ENCODE peak calls at places on chromosomes 2 and 18, in seven cellular contexts. U, E, A, Q, D, X and S are unnamed samples.

GRCh38 chr18:2627821-2628276 is 27.7 kb upstream of the SMCHD1 start:
- DNase-seq in U (no peak), E (no peak), A (no peak), Q (no peak), D (no peak), X (no peak), S (no peak)

GRCh38 chr2:236599059-236599458 is 29.4 kb downstream of the ACKR3 start:
- DNase-seq in U (no peak), E (no peak), A (no peak), Q (no peak), D (no peak), X (no peak), S (no peak)

GRCh38 chr2:35931626-35932025 is 424.0 kb upstream of the CRIM1 start:
- DNase-seq in U (no peak), E (no peak), A (no peak), Q (no peak), D (no peak), X (no peak), S (no peak)

GRCh38 chr18:49456794-49457193 is 3.7 kb downstream of the DYM start:
- DNase-seq in U (no peak), E (no peak), A (no peak), Q (no peak), D (no peak), X (no peak), S (no peak)

GRCh38 chr2:29610569-29610968 is 310.8 kb downstream of the ALK start:
- DNase-seq in U (no peak), E (no peak), A (no peak), Q (no peak), D (no peak), X (no peak), S (no peak)

GRCh38 chr18:25896178-25896780 is 194.1 kb downstream of the SS18 start:
- DNase-seq in U (no peak), E (no peak), A (no peak), Q (peak; percentile 16), D (peak; percentile 70), X (peak; percentile 64), S (no peak)

GRCh38 chr2:105391058-105391627 is 7.7 kb downstream of the FHL2 start:
- DNase-seq in U (no peak), E (no peak), A (no peak), Q (peak; percentile 7), D (no peak), X (no peak), S (no peak)

GRCh38 chr2:217360111-217360510 is 500.2 kb upstream of the TNP1 start:
- DNase-seq in U (no peak), E (no peak), A (no peak), Q (no peak), D (no peak), X (no peak), S (no peak)

GRCh38 chr2:101766871-101767739 is 69.6 kb downstream of the MAP4K4 start:
- DNase-seq in U (no peak), E (no peak), A (no peak), Q (no peak), D (peak; percentile 22), X (no peak), S (no peak)

GRCh38 chr2:146108993-146109392 is 1589.1 kb upstream of the ZEB2 start:
- DNase-seq in U (no peak), E (no peak), A (no peak), Q (no peak), D (no peak), X (no peak), S (no peak)

GRCh38 chr2:145918951-145919350 is 1399.0 kb upstream of the ZEB2 start:
- DNase-seq in U (no peak), E (no peak), A (no peak), Q (no peak), D (no peak), X (no peak), S (no peak)

GRCh38 chr2:54310314-54310713 is 54.3 kb upstream of the TSPYL6 start:
- DNase-seq in U (no peak), E (no peak), A (no peak), Q (no peak), D (no peak), X (no peak), S (no peak)

GRCh38 chr2:61016392-61017002 is 1.0 kb upstream of the PEX13 start:
- DNase-seq in U (no peak), E (no peak), A (no peak), Q (no peak), D (no peak), X (peak; percentile 5), S (no peak)

GRCh38 chr2:183543731-183544130 is 419.5 kb downstream of the NUP35 start:
- DNase-seq in U (no peak), E (no peak), A (no peak), Q (peak; percentile 38), D (peak; percentile 14), X (no peak), S (no peak)

GRCh38 chr18:63578357-63578958 is 8.7 kb upstream of the SERPINB13 start:
- DNase-seq in U (no peak), E (no peak), A (no peak), Q (no peak), D (peak; percentile 28), X (peak; percentile 12), S (no peak)

GRCh38 chr2:241950878-241951331 is 81.4 kb downstream of the RTP5 start:
- DNase-seq in U (peak; percentile 93), E (peak; percentile 79), A (peak; percentile 51), Q (peak; percentile 79), D (peak; percentile 61), X (peak; percentile 71), S (peak; percentile 79)

DNA sequence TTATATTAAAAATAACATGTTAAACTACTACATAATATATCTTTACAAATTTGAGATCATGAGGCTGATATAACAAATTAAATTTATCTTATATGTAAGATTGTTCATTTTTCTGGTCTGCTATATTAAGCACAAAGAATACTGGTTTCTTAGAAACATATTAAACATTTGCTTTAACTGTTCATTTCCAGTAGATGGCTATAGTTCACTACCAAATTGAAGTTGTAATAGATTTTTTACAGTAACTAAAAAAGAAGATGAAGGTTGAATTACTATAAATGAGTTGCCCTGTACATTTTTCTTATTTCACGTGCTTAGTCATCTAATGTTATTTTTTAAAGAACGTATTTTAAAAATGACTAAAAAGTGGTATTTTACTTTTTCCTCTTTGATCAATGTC is 57.0 kb downstream of the ZNF407 start:
- DNase-seq in U (no peak), E (no peak), A (no peak), Q (no peak), D (no peak), X (no peak), S (no peak)
- TF ChIP-seq CTCF in U (no peak), E (no peak), A (no peak), Q (no peak), D (peak; percentile 47), X (no peak), S (peak; percentile 23)

GRCh38 chr2:24820175-24820513 is 26.9 kb downstream of the CENPO start:
- DNase-seq in U (no peak), E (no peak), A (no peak), Q (no peak), D (no peak), X (no peak), S (no peak)

GRCh38 chr2:24822049-24822706 is 29.0 kb downstream of the CENPO start:
- DNase-seq in U (no peak), E (no peak), A (no peak), Q (no peak), D (no peak), X (no peak), S (peak; percentile 11)

GRCh38 chr2:24819442-24820174 is 26.4 kb downstream of the CENPO start:
- DNase-seq in U (no peak), E (no peak), A (no peak), Q (no peak), D (no peak), X (no peak), S (no peak)

GRCh38 chr2:24820598-24821432 is 27.6 kb downstream of the CENPO start:
- DNase-seq in U (no peak), E (no peak), A (no peak), Q (no peak), D (no peak), X (no peak), S (no peak)

DNA sequence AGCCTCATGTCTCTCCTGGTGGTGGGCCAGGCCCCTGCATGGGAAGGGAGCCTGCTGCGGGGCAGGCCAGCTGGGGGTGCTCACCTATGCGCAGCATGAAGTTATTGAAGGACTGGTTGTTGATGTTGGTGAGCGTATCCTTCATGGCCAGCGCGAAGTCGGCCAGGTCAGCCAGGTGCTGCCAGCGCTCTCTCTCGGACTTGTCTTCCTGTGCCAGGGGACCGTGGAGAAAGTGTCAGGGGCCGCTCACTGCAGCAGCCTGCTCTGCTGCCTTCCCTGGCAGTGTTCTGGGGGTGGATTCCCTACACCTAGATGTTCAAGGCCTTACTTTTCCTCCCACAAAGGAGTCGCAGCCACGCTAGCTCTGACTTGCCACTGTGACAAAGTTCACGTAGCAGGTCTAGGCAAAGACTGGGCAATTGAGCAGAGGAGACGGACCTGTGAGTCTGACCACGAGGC is 28.2 kb downstream of the CENPO start:
- DNase-seq in U (no peak), E (no peak), A (no peak), Q (no peak), D (no peak), X (no peak), S (peak; percentile 20)
- H3K27ac ChIP-seq in U (no peak overlapping the region), E (no peak overlapping the region), A (no peak overlapping the region), Q (no peak overlapping the region), D (no peak overlapping the region), X (no peak overlapping the region), S (peak overlapping the region; percentile 41)

GRCh38 chr18:44894011-44894410 is 213.3 kb downstream of the SETBP1 start:
- DNase-seq in U (no peak), E (no peak), A (no peak), Q (no peak), D (no peak), X (no peak), S (no peak)

GRCh38 chr18:44893045-44893706 is 212.5 kb downstream of the SETBP1 start:
- DNase-seq in U (no peak), E (no peak), A (no peak), Q (no peak), D (no peak), X (no peak), S (no peak)

GRCh38 chr18:44896817-44897216 is 216.1 kb downstream of the SETBP1 start:
- DNase-seq in U (no peak), E (no peak), A (no peak), Q (no peak), D (no peak), X (no peak), S (no peak)

GRCh38 chr18:44897445-44898215 is 216.9 kb downstream of the SETBP1 start:
- DNase-seq in U (no peak), E (no peak), A (no peak), Q (no peak), D (no peak), X (no peak), S (no peak)

GRCh38 chr18:44895176-44895798 is 214.6 kb downstream of the SETBP1 start:
- DNase-seq in U (no peak), E (no peak), A (no peak), Q (peak; percentile 76), D (peak; percentile 46), X (peak; percentile 22), S (peak; percentile 61)
- TF ChIP-seq CTCF in U (peak; percentile 17), E (peak; percentile 21), A (no peak), Q (peak; percentile 49), D (peak; percentile 58), X (peak; percentile 50), S (peak; percentile 60)

DNA sequence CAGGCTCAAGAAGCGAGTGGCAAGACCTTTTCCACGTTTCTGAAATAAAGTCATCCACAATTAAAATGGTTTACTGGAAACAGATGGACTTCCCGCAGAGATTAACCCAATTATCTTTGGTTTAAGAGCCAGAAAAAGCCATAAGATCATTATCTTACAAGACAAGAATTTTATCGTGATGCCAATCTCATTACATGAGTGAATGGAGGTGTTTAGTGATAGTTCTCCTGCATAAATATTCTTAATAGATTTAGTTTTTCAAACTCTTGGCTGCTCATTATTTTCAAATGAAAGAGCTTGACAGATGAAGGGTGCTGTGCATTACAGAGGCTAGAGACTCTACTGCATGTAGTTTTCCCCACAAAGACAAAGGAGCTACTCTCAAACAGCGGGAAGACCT is 1028.4 kb upstream of the PIK3C3 start:
- DNase-seq in U (no peak), E (no peak), A (no peak), Q (no peak), D (no peak), X (no peak), S (no peak)
- H3K27ac ChIP-seq in U (no peak overlapping the region), E (no peak overlapping the region), A (no peak overlapping the region), Q (no peak overlapping the region), D (no peak overlapping the region), X (no peak overlapping the region), S (no peak overlapping the region)